ENCODE peak calls at places on chromosome 20, in six cellular contexts. C is M059J, X is NB4, Z is fibroblast of villous mesenchyme, K is fibroblast of lung, V is GM10248. Q is an unnamed sample.

GRCh38 chr20:428658-429200 is 20.6 kb downstream of the RBCK1 start:
- DNase-seq in C (no peak), X (no peak), Z (no peak), K (no peak), V (peak), Q (no peak)

GRCh38 chr20:13784271-13784892 is 337 bp downstream of the ESF1 start:
- DNase-seq in C (no peak), X (no peak), Z (no peak), K (no peak), V (no peak), Q (no peak)

GRCh38 chr20:57479196-57479595 is 45.7 kb downstream of the CTCFL start:
- DNase-seq in C (no peak), X (no peak), Z (no peak), K (no peak), V (no peak), Q (no peak)

GRCh38 chr20:21510414-21510971 is 3.4 kb downstream of the NKX2-2 start:
- DNase-seq in C (no peak), X (peak), Z (no peak), K (no peak), V (peak), Q (no peak)

GRCh38 chr20:63734946-63735858 is 1.3 kb upstream of the LIME1 start:
- DNase-seq in C (no peak), X (no peak), Z (no peak), K (no peak), V (peak), Q (no peak)

GRCh38 chr20:59728722-59729430 is 124.5 kb downstream of the PHACTR3 start:
- DNase-seq in C (no peak), X (no peak), Z (no peak), K (no peak), V (no peak), Q (no peak)

GRCh38 chr20:57829805-57830514 is 120.1 kb upstream of the PMEPA1 start:
- DNase-seq in C (no peak), X (no peak), Z (no peak), K (no peak), V (no peak), Q (no peak)

GRCh38 chr20:49496526-49497216 is 14.2 kb upstream of the KCNB1 start:
- DNase-seq in C (no peak), X (no peak), Z (no peak), K (no peak), V (no peak), Q (no peak)

GRCh38 chr20:22303523-22303922 is 280.8 kb downstream of the FOXA2 start:
- DNase-seq in C (peak), X (peak), Z (no peak), K (no peak), V (no peak), Q (no peak)

GRCh38 chr20:36703530-36703929 is 42.4 kb downstream of the NDRG3 start:
- DNase-seq in C (no peak), X (no peak), Z (no peak), K (no peak), V (no peak), Q (no peak)

GRCh38 chr20:33694666-33695065 is 8.5 kb upstream of the E2F1 start:
- DNase-seq in C (no peak), X (no peak), Z (no peak), K (no peak), V (no peak), Q (no peak)

GRCh38 chr20:20926222-20926905 is 179.8 kb downstream of the LINC00237 start:
- DNase-seq in C (peak), X (no peak), Z (no peak), K (no peak), V (no peak), Q (no peak)

GRCh38 chr20:18019068-18019467 is 38.6 kb downstream of the OVOL2 start:
- DNase-seq in C (no peak), X (peak), Z (peak), K (peak), V (peak), Q (no peak)

GRCh38 chr20:59525500-59526241 is 78.7 kb upstream of the PHACTR3 start:
- DNase-seq in C (peak), X (peak), Z (peak), K (peak), V (peak), Q (no peak)

GRCh38 chr20:21179796-21180195 is 53.9 kb downstream of the KIZ start:
- DNase-seq in C (no peak), X (no peak), Z (peak), K (peak), V (no peak), Q (no peak)

GRCh38 chr20:37388831-37389230 is 42.9 kb downstream of the SRC start:
- DNase-seq in C (no peak), X (no peak), Z (no peak), K (no peak), V (no peak), Q (no peak)

GRCh38 chr20:63172726-63173125 is 43.2 kb downstream of the YTHDF1 start:
- DNase-seq in C (no peak), X (peak), Z (no peak), K (no peak), V (no peak), Q (no peak)

GRCh38 chr20:31829731-31830130 is 10.6 kb downstream of the MYLK2 start:
- DNase-seq in C (no peak), X (no peak), Z (no peak), K (no peak), V (no peak), Q (no peak)

GRCh38 chr20:50713677-50714101 is 17.7 kb upstream of the PARD6B start:
- DNase-seq in C (peak), X (no peak), Z (peak), K (peak), V (no peak), Q (no peak)

GRCh38 chr20:49691818-49692568 is 21.7 kb downstream of the B4GALT5 start:
- DNase-seq in C (no peak), X (no peak), Z (no peak), K (no peak), V (no peak), Q (no peak)

GRCh38 chr20:4957187-4957586 is 44.1 kb downstream of the SLC23A2 start:
- DNase-seq in C (no peak), X (no peak), Z (no peak), K (no peak), V (no peak), Q (no peak)

GRCh38 chr20:39810269-39810668 is 848.1 kb downstream of the DHX35 start:
- DNase-seq in C (no peak), X (no peak), Z (no peak), K (no peak), V (no peak), Q (no peak)

GRCh38 chr20:3818155-3819151 is 1.9 kb upstream of the AP5S1 start:
- DNase-seq in C (peak), X (peak), Z (peak), K (peak), V (peak), Q (no peak)

GRCh38 chr20:10047427-10047826 is 12.6 kb downstream of the ANKEF1 start:
- DNase-seq in C (peak), X (peak), Z (no peak), K (peak), V (no peak), Q (no peak)

GRCh38 chr20:43904778-43905177 is 9.9 kb upstream of the TOX2 start:
- DNase-seq in C (peak), X (no peak), Z (no peak), K (no peak), V (no peak), Q (no peak)

GRCh38 chr20:37922016-37922415 is 19.1 kb downstream of the VSTM2L start:
- DNase-seq in C (no peak), X (no peak), Z (no peak), K (no peak), V (peak), Q (no peak)

GRCh38 chr20:1134836-1135235 is 16.4 kb downstream of the PSMF1 start:
- DNase-seq in C (no peak), X (no peak), Z (no peak), K (no peak), V (no peak), Q (no peak)

GRCh38 chr20:64161595-64162238 is 2.5 kb upstream of the MYT1 start:
- DNase-seq in C (peak), X (peak), Z (peak), K (peak), V (peak), Q (no peak)

GRCh38 chr20:36881888-36882287 is 6.0 kb downstream of the TLDC2 start:
- DNase-seq in C (peak), X (no peak), Z (no peak), K (no peak), V (peak), Q (no peak)

GRCh38 chr20:34771680-34772081 is 53.8 kb downstream of the NCOA6 start:
- DNase-seq in C (peak), X (no peak), Z (peak), K (peak), V (no peak), Q (no peak)

GRCh38 chr20:745683-746301 is 22.5 kb downstream of the SLC52A3 start:
- DNase-seq in C (no peak), X (no peak), Z (no peak), K (peak), V (no peak), Q (no peak)

GRCh38 chr20:35801865-35802264 is 30.1 kb downstream of the PHF20 start:
- DNase-seq in C (no peak), X (no peak), Z (no peak), K (no peak), V (no peak), Q (no peak)

GRCh38 chr20:33401922-33402369 is 627 bp upstream of the CDK5RAP1 start:
- DNase-seq in C (no peak), X (peak), Z (peak), K (no peak), V (no peak), Q (no peak)

GRCh38 chr20:36493013-36493800 is 48.1 kb upstream of the MYL9 start:
- DNase-seq in C (peak), X (peak), Z (no peak), K (no peak), V (peak), Q (no peak)

GRCh38 chr20:41551011-41551705 is 67.0 kb downstream of the CHD6 start:
- DNase-seq in C (no peak), X (no peak), Z (no peak), K (no peak), V (peak), Q (no peak)

GRCh38 chr20:52081066-52081465 is 110.5 kb downstream of the ZFP64 start:
- DNase-seq in C (no peak), X (no peak), Z (no peak), K (no peak), V (no peak), Q (no peak)